ENCODE peak calls at places on chromosomes 3 and 15, in six cellular contexts. F is A549, K is HepG2, E is endothelial cell of umbilical vein, Q is GM12878, R is K562. S is an unnamed sample.

GRCh38 chr3:53680026-53680425 is 166.2 kb downstream of the CHDH start:
- DNase-seq in F (no peak), K (no peak), E (no peak), Q (no peak), R (no peak), S (no peak)

GRCh38 chr3:20846792-20847191 is 660.8 kb upstream of the SGO1 start:
- DNase-seq in F (no peak), K (peak), E (no peak), Q (no peak), R (no peak), S (no peak)

GRCh38 chr15:49372366-49372765 is 50.7 kb upstream of the FGF7 start:
- DNase-seq in F (no peak), K (no peak), E (no peak), Q (no peak), R (no peak), S (no peak)

GRCh38 chr3:38297947-38298711 is 16.0 kb downstream of the SLC22A14 start:
- DNase-seq in F (peak), K (no peak), E (peak), Q (peak), R (no peak), S (peak)

GRCh38 chr3:147015334-147015733 is 391.0 kb downstream of the ZIC4 start:
- DNase-seq in F (no peak), K (no peak), E (no peak), Q (no peak), R (no peak), S (no peak)

GRCh38 chr3:36957862-36958686 is 13.2 kb upstream of the TRANK1 start:
- DNase-seq in F (peak), K (no peak), E (peak), Q (no peak), R (peak), S (no peak)

GRCh38 chr3:52983828-52984227 is 62.0 kb downstream of the SFMBT1 start:
- DNase-seq in F (no peak), K (no peak), E (no peak), Q (no peak), R (no peak), S (no peak)

GRCh38 chr3:115245437-115245836 is 98.3 kb upstream of the ZBTB20 start:
- DNase-seq in F (peak), K (no peak), E (peak), Q (no peak), R (no peak), S (no peak)

GRCh38 chr15:83854314-83854713 is 200.4 kb downstream of the ADAMTSL3 start:
- DNase-seq in F (peak), K (no peak), E (no peak), Q (no peak), R (no peak), S (no peak)

GRCh38 chr15:96322401-96323249 is 7.9 kb upstream of the NR2F2 start:
- DNase-seq in F (no peak), K (no peak), E (peak), Q (no peak), R (no peak), S (no peak)

GRCh38 chr3:150073513-150073912 is 102.8 kb upstream of the PFN2 start:
- DNase-seq in F (no peak), K (no peak), E (no peak), Q (no peak), R (no peak), S (no peak)

GRCh38 chr3:56829543-56829942 is 27.8 kb upstream of the ARHGEF3 start:
- DNase-seq in F (no peak), K (peak), E (no peak), Q (no peak), R (no peak), S (no peak)

GRCh38 chr3:25103391-25103790 is 324.7 kb upstream of the RARB start:
- DNase-seq in F (no peak), K (no peak), E (no peak), Q (no peak), R (no peak), S (no peak)

GRCh38 chr3:188288153-188288552 is 134.2 kb downstream of the LPP start:
- DNase-seq in F (no peak), K (no peak), E (no peak), Q (no peak), R (no peak), S (no peak)

GRCh38 chr3:121411554-121411953 is 134.2 kb downstream of the POLQ start:
- DNase-seq in F (no peak), K (no peak), E (no peak), Q (no peak), R (no peak), S (no peak)

GRCh38 chr3:44948239-44948638 is 27.7 kb downstream of the ZDHHC3 start:
- DNase-seq in F (no peak), K (no peak), E (no peak), Q (no peak), R (no peak), S (no peak)

GRCh38 chr15:49987198-49987785 is 131.7 kb downstream of the ATP8B4 start:
- DNase-seq in F (no peak), K (no peak), E (no peak), Q (no peak), R (no peak), S (no peak)

GRCh38 chr3:151697496-151697895 is 36.2 kb upstream of the AADACL2 start:
- DNase-seq in F (peak), K (no peak), E (no peak), Q (no peak), R (no peak), S (no peak)

GRCh38 chr15:81117136-81117535 is 16.9 kb upstream of the CFAP161 start:
- DNase-seq in F (no peak), K (no peak), E (no peak), Q (no peak), R (no peak), S (no peak)

GRCh38 chr3:138944136-138944658 is 2.7 kb downstream of the FOXL2 start:
- DNase-seq in F (no peak), K (no peak), E (no peak), Q (no peak), R (peak), S (no peak)

GRCh38 chr15:61764141-61764540 is 296.1 kb downstream of the VPS13C start:
- DNase-seq in F (no peak), K (no peak), E (no peak), Q (no peak), R (no peak), S (no peak)

GRCh38 chr3:12286927-12287726 is 1.7 kb upstream of the PPARG start:
- DNase-seq in F (peak), K (no peak), E (no peak), Q (no peak), R (no peak), S (peak)

GRCh38 chr3:50708620-50709019 is 33.9 kb downstream of the DOCK3 start:
- DNase-seq in F (no peak), K (no peak), E (no peak), Q (no peak), R (no peak), S (no peak)

GRCh38 chr3:194205675-194206133 is 69.8 kb downstream of the HES1 start:
- DNase-seq in F (peak), K (no peak), E (peak), Q (no peak), R (no peak), S (peak)

GRCh38 chr3:159432721-159433300 is 555.8 kb upstream of the IL12A start:
- DNase-seq in F (no peak), K (no peak), E (peak), Q (no peak), R (no peak), S (no peak)

DNA sequence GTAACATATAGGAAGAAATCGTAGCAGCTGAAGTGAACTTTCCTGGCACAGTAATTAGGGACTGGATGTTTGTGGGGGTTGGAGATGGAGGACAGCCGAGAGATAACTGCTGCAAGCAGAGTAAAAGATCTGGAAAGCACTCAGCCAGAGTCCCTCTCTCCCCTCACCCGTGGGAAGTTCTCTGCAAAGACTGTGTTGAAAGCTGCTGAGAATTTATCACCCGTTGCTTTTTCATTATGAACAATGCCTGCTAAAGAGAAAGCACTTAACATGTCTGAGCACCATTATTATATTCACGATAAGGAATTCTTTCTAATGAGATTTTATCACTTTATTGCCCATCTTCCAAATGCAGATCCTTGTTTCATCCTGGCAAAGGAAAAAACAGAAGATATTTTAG is 248.8 kb downstream of the SHOX2 start:
- DNase-seq in F (no peak), K (no peak), E (no peak), Q (no peak), R (no peak), S (no peak)
- TF ChIP-seq MYC in F (no peak), K (no peak), E (no peak), Q (no peak), R (no peak), S (no peak)

DNA sequence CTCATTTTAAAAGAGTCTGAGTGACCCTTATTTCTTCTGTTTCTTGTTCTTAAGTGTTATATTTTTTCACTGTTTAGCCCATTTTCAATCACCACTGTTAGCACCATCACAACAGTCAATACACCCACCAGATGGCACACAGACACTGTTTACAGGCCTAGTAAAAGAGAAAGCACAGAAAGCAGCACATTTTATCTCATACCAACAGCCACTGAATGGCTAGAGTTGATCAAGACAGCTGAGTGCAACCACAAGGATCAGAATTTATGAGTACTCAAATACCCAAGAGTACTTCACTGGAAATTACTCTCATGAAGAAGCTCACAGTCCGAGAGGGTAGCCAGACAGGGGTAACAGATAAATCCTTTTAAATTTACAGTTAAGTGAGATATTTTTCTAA is 127.0 kb downstream of the TFDP2 start:
- DNase-seq in F (peak), K (no peak), E (peak), Q (peak), R (peak), S (peak)
- TF ChIP-seq CTCF in F (peak), K (peak), E (no peak), Q (peak), R (peak), S (no peak)

GRCh38 chr15:71273731-71274447 is 158.6 kb downstream of the THSD4 start:
- DNase-seq in F (no peak), K (no peak), E (no peak), Q (no peak), R (no peak), S (no peak)
- TF ChIP-seq POLR2A in F (no peak), K (no peak), E (no peak), Q (no peak), R (no peak), S (no peak)

GRCh38 chr3:100999160-100999559 is 5.9 kb upstream of the ABI3BP start:
- DNase-seq in F (no peak), K (no peak), E (no peak), Q (no peak), R (no peak), S (no peak)

GRCh38 chr3:100993309-100993708 is at the start of gene ABI3BP:
- DNase-seq in F (peak), K (no peak), E (peak), Q (no peak), R (no peak), S (peak)

GRCh38 chr3:100994809-100995208 is 1.6 kb upstream of the ABI3BP start:
- DNase-seq in F (no peak), K (no peak), E (no peak), Q (no peak), R (no peak), S (no peak)

GRCh38 chr3:100992086-100993033 is 861 bp downstream of the ABI3BP start:
- DNase-seq in F (peak), K (no peak), E (peak), Q (no peak), R (no peak), S (no peak)

DNA sequence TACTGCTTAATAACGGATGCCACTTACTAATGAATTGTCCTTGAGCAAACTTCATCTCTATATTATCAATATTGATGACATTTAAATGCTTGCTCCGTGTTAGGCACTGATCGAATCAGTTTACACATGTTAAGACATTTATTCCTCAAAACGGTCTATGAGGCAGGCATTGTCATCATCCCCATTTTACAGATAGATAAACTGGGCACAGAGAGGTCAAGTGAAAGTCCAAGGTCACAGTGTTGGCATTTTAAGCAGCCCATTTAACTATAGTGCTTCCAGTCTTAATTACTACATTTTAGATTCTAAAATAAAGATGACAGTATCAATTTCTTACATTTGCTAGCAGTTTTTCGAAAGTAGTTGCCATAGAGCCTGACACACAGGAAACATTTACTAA is 966 bp upstream of the ABI3BP start:
- DNase-seq in F (no peak), K (no peak), E (no peak), Q (no peak), R (no peak), S (no peak)
- TF ChIP-seq MYC in F (no peak), K (no peak), E (no peak), Q (no peak), R (no peak), S (no peak)

GRCh38 chr3:32340039-32340438 is 51.6 kb upstream of the CMTM7 start:
- DNase-seq in F (peak), K (peak), E (peak), Q (no peak), R (peak), S (peak)

GRCh38 chr3:32335365-32336122 is 56.1 kb upstream of the CMTM7 start:
- DNase-seq in F (no peak), K (no peak), E (no peak), Q (no peak), R (no peak), S (no peak)

GRCh38 chr3:32336123-32336518 is 55.5 kb upstream of the CMTM7 start:
- DNase-seq in F (no peak), K (no peak), E (no peak), Q (no peak), R (no peak), S (no peak)

GRCh38 chr3:32337501-32337900 is 54.2 kb upstream of the CMTM7 start:
- DNase-seq in F (no peak), K (no peak), E (no peak), Q (no peak), R (no peak), S (no peak)

DNA sequence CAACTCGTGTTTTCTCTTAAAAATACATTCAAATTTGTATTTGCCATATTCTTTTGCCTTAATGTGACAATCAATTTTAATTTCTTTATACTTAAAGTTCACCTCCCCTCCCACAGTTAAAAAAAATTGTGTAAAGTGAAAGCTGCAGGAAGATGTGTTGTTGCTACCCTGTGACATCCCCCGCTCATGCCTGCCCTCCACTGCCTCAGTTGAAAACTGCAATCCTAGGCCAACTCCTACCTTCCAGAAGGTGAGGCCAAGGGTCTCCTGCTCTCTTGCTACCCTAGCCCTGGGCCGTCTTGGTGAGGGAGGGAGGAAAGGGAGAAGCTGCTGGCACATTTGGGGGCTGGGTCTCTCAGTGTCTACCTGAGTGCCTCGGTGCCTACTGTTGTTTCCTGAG is 57.0 kb upstream of the CMTM7 start:
- DNase-seq in F (no peak), K (no peak), E (no peak), Q (no peak), R (peak), S (peak)
- TF ChIP-seq CTCF in F (no peak), K (peak), E (no peak), Q (peak), R (peak), S (peak)

DNA sequence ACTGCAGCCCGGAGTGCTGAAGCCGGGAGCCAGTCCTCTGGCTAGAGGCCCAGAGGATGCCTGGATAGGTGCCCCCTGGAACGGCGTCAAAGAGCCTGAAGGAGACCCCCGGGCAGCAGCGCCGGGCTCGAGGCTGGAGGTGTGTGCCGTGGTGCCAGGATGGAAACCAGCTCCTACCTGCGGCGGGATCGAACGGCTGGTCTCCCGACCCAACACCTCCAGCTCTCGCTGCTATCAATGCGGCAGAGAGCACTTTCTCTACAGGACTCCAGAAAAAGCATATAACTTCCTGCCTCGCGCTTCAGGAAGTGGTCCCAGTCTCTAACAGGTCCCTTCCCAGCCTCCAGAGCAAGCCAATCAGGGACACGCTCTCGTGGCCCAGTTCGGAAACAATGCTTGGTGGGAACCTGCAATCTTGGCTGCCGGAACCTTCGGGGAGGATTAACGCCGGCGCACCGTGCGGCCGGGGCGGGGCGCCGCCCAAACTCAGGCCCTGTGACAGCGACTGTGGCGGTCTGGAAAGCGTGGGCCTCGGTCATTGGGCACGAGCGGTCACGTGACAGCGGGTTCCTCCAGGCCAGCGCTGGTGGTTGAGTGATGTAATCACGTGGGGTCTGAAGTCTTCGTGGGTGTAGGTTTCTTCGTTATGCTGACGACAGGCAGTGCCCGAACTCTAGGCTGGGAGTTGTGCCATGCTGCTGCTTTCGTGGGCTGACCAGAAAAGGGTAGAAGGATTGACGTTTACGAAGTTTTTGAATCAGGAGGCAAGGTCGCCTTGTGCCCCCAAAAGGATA is at the start of gene SLC33A1:
- DNase-seq in F (peak), K (peak), E (peak), Q (peak), R (peak), S (peak)
- TF ChIP-seq POLR2A in F (peak), K (peak), E (peak), Q (peak), R (peak), S (peak)

GRCh38 chr15:28887344-28888174 is 1.8 kb downstream of the APBA2 start:
- DNase-seq in F (no peak), K (no peak), E (no peak), Q (no peak), R (no peak), S (no peak)

GRCh38 chr15:28886431-28887343 is 913 bp downstream of the APBA2 start:
- DNase-seq in F (no peak), K (no peak), E (no peak), Q (no peak), R (no peak), S (no peak)

GRCh38 chr15:28889346-28889745 is 3.6 kb downstream of the APBA2 start:
- DNase-seq in F (no peak), K (no peak), E (no peak), Q (no peak), R (no peak), S (no peak)

GRCh38 chr15:28888900-28889299 is 3.1 kb downstream of the APBA2 start:
- DNase-seq in F (no peak), K (no peak), E (no peak), Q (no peak), R (no peak), S (no peak)

DNA sequence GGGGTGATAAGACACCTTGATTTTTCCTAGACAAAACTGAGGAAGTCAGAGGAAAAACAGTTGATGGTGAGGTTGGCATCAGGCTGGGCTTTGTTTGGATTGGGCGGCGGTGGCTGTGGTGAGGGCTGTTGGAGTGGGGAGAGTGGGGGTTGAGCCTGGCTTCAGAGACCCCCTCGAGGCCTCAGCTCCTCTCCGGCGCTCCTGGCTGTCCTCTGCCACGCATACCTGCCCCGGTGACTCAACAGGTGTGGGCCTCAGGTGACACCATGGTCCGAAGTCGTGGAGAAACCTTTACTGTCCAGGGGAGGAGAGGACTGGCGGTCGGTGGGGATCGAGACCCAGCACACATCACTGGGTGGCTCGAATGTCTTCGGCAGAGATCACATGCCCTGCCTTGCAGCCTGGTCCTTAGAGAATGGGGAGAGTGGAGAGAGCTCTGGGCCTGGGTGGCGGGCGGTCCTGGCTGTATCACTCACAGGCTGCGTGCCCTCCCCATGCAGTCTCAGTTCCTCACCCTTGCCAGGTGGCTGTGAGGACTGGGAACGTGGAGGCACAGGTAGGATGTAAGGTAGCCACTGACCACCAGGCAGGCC is 2.6 kb downstream of the APBA2 start:
- DNase-seq in F (no peak), K (no peak), E (no peak), Q (no peak), R (no peak), S (no peak)
- TF ChIP-seq MYC in F (no peak), K (no peak), E (no peak), Q (no peak), R (no peak), S (no peak)

GRCh38 chr3:19146685-19147650 is 1.3 kb upstream of the KCNH8 start:
- DNase-seq in F (peak), K (peak), E (peak), Q (no peak), R (peak), S (peak)
- TF ChIP-seq CTCF in F (peak), K (peak), E (peak), Q (peak), R (peak), S (no peak)

S was measured in NB4.